ENCODE peak calls at places on chromosomes 13 and 19, in nine cellular contexts. One of them, this sample, is unnamed.

GRCh38 chr19:43224855-43225253 is 19.4 kb upstream of the PSG4 start:
- DNase-seq in AML-193: no peak
- DNase-seq in mesendoderm: no peak
- DNase-seq in substantia nigra: no peak
- DNase-seq in cardiac fibroblast: no peak
- DNase-seq in heart right ventricle: no peak
- DNase-seq in NCI-H510A: no peak
- DNase-seq in GF-D8: no peak
- DNase-seq in HT1080: no peak
- DNase-seq in this sample: no peak

GRCh38 chr13:41648314-41648935 is 191.1 kb downstream of the RGCC start:
- DNase-seq in substantia nigra: no peak
- DNase-seq in heart right ventricle: no peak
- DNase-seq in mesendoderm: peak
- DNase-seq in GF-D8: no peak
- DNase-seq in cardiac fibroblast: peak
- DNase-seq in AML-193: no peak
- DNase-seq in HT1080: peak
- DNase-seq in NCI-H510A: no peak
- DNase-seq in this sample: no peak

GRCh38 chr19:57812201-57812600 is 2.5 kb downstream of the ZNF552 start:
- DNase-seq in substantia nigra: no peak
- DNase-seq in mesendoderm: no peak
- DNase-seq in GF-D8: no peak
- DNase-seq in HT1080: no peak
- DNase-seq in AML-193: no peak
- DNase-seq in cardiac fibroblast: no peak
- DNase-seq in NCI-H510A: no peak
- DNase-seq in heart right ventricle: no peak
- DNase-seq in this sample: no peak

GRCh38 chr19:35144600-35145436 is 1.8 kb downstream of the FXYD7 start:
- DNase-seq in mesendoderm: peak
- DNase-seq in NCI-H510A: no peak
- DNase-seq in GF-D8: no peak
- DNase-seq in substantia nigra: no peak
- DNase-seq in HT1080: peak
- DNase-seq in heart right ventricle: no peak
- DNase-seq in cardiac fibroblast: no peak
- DNase-seq in AML-193: no peak
- DNase-seq in this sample: no peak

GRCh38 chr13:107242138-107242537 is 674.2 kb upstream of the ARGLU1 start:
- DNase-seq in NCI-H510A: no peak
- DNase-seq in mesendoderm: no peak
- DNase-seq in cardiac fibroblast: no peak
- DNase-seq in HT1080: no peak
- DNase-seq in GF-D8: no peak
- DNase-seq in substantia nigra: no peak
- DNase-seq in AML-193: no peak
- DNase-seq in heart right ventricle: no peak
- DNase-seq in this sample: no peak

GRCh38 chr19:11240008-11240444 is 607 bp downstream of the ANGPTL8 start:
- DNase-seq in substantia nigra: no peak
- DNase-seq in heart right ventricle: no peak
- DNase-seq in GF-D8: no peak
- DNase-seq in AML-193: no peak
- DNase-seq in NCI-H510A: no peak
- DNase-seq in HT1080: no peak
- DNase-seq in cardiac fibroblast: no peak
- DNase-seq in mesendoderm: no peak
- DNase-seq in this sample: no peak

GRCh38 chr19:40600086-40600917 is 867 bp upstream of the LTBP4 start:
- DNase-seq in GF-D8: no peak
- DNase-seq in NCI-H510A: no peak
- DNase-seq in HT1080: no peak
- DNase-seq in substantia nigra: no peak
- DNase-seq in cardiac fibroblast: no peak
- DNase-seq in mesendoderm: no peak
- DNase-seq in AML-193: no peak
- DNase-seq in heart right ventricle: peak
- DNase-seq in this sample: no peak

GRCh38 chr19:7230826-7231225 is 63.4 kb downstream of the INSR start:
- DNase-seq in NCI-H510A: no peak
- DNase-seq in GF-D8: no peak
- DNase-seq in mesendoderm: no peak
- DNase-seq in heart right ventricle: peak
- DNase-seq in cardiac fibroblast: peak
- DNase-seq in AML-193: no peak
- DNase-seq in substantia nigra: no peak
- DNase-seq in HT1080: no peak
- DNase-seq in this sample: no peak

GRCh38 chr13:111912991-111913781 is 153.8 kb upstream of the SOX1 start:
- DNase-seq in AML-193: no peak
- DNase-seq in GF-D8: no peak
- DNase-seq in mesendoderm: no peak
- DNase-seq in heart right ventricle: no peak
- DNase-seq in substantia nigra: no peak
- DNase-seq in NCI-H510A: no peak
- DNase-seq in HT1080: no peak
- DNase-seq in cardiac fibroblast: no peak
- DNase-seq in this sample: no peak

This sample was measured in effector CD8-positive, alpha-beta T cell.